ENCODE peak calls at places on chromosome 12, in seven cellular contexts. G is activated B cell treated with CpG ODN at 0.5 μM for 24 hours, L is left ventricle myocardium inferior, Z is WTC11, T is bronchial epithelial cell, V is gastrocnemius medialis, U is nephron progenitor cell. R is an unnamed sample.
A peak's percentile ranks its signal among the peaks of the same experiment; 100 is the strongest.

GRCh38 chr12:103855896-103856657 is 15.0 kb upstream of the NT5DC3 start:
- DNase-seq in U (no peak), Z (no peak), G (no peak), T (no peak), L (no peak), V (no peak), R (no peak)

GRCh38 chr12:91367234-91367849 is 184.7 kb upstream of the DCN start:
- DNase-seq in G (no peak), V (no peak), T (peak; percentile 21), L (no peak), Z (no peak), U (no peak), R (no peak)

GRCh38 chr12:50397122-50397650 is 777 bp upstream of the FAM186A start:
- DNase-seq in V (no peak), U (no peak), G (no peak), T (peak; percentile 68), Z (no peak), L (no peak), R (no peak)

GRCh38 chr12:131628341-131628740 is 82.5 kb upstream of the SFSWAP start:
- DNase-seq in L (no peak), T (no peak), G (no peak), U (no peak), V (no peak), Z (no peak), R (no peak)

GRCh38 chr12:52223411-52224039 is 9.5 kb upstream of the KRT7 start:
- DNase-seq in V (no peak), L (no peak), T (no peak), U (no peak), Z (no peak), G (no peak), R (no peak)

GRCh38 chr12:108315486-108316105 is 23.5 kb downstream of the CMKLR1 start:
- DNase-seq in T (no peak), Z (no peak), V (no peak), L (no peak), U (no peak), G (no peak), R (no peak)

GRCh38 chr12:30201301-30202160 is 417.8 kb upstream of the TMTC1 start:
- DNase-seq in L (peak; percentile 13), U (peak; percentile 18), Z (peak; percentile 16), T (peak; percentile 9), G (no peak), V (no peak), R (no peak)

GRCh38 chr12:95976416-95976832 is 19.7 kb downstream of the HAL start:
- DNase-seq in V (no peak), U (no peak), T (peak; percentile 43), Z (no peak), L (no peak), G (no peak), R (no peak)

GRCh38 chr12:66210840-66211239 is 21.8 kb downstream of the IRAK3 start:
- DNase-seq in U (no peak), T (peak; percentile 25), V (no peak), G (no peak), Z (no peak), L (no peak), R (no peak)

GRCh38 chr12:1471224-1471623 is 123.2 kb downstream of the FBXL14 start:
- DNase-seq in L (no peak), Z (no peak), G (no peak), V (no peak), U (no peak), T (no peak), R (no peak)

GRCh38 chr12:59649203-59649602 is 53.4 kb downstream of the SLC16A7 start:
- DNase-seq in G (no peak), Z (no peak), L (no peak), T (peak; percentile 37), V (no peak), U (no peak), R (no peak)

GRCh38 chr12:131564843-131565242 is 146.0 kb upstream of the SFSWAP start:
- DNase-seq in G (no peak), V (no peak), L (no peak), Z (no peak), U (no peak), T (no peak), R (no peak)

GRCh38 chr12:113955109-113955970 is 10.8 kb downstream of the RBM19 start:
- DNase-seq in Z (peak; percentile 72), V (no peak), T (peak; percentile 27), G (no peak), L (no peak), U (peak; percentile 54), R (no peak)

DNA sequence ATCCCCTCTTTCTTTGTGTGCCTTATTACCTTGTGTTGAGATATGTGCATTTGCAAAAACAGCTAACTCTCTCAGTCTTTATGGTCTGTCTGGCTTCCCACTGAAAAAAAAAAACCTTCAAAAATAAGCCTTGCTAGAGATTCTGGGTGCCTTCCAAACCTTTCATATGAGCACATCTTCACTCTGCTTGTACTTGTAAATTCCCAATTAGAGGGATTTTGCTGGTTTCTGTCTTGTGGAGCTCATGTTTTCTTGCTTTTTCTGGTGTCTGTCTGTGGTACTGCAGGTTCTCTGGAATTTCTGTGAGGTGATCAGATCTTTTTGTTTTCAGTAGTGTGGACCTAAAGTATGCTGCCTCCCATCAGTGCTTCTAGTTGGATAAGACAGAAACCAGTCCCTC is 100.1 kb downstream of the PIK3C2G start:
- DNase-seq in Z (no peak), V (no peak), G (no peak), U (no peak), L (no peak), T (no peak), R (no peak)
- TF ChIP-seq CTCF in Z (no peak), V (no peak), G (no peak), U (no peak), L (no peak), T (no peak), R (peak; percentile 33)

DNA sequence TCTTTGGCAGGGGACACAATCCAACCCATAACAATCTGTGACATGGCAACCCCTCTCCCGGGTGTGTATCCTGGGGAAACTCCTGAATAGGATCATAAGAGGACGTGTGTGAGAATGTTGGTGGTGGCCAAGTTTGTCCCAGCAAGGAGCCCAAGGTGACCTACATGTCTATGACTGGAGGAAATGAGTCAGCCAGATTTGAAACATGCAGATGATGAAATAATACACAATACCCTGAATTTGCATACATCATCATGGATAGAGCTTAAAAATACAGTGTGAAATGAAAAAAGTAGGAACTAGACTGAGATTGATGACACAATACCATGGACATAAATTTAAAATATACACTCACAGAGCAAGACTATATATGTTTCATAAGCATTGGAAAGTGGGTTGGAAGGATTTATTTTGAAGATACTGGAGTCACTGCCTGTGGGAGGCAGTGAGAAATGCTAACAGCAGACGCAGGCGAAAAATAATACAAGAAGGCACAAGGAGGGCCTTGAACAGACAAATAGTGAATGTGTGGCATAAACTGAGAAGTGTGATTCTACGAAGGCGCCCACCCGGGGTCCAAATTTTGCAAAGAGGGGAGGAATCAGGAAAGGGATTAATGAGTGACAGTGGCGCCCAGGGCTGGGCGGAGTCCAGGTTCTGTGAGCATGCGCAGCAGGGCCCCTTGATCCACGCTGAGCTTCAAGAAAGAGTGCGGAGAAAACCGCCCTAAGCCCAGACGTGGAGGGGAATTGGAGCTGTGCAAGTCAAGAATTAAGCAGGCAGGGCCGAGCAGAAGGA is 7.0 kb upstream of the MAP1LC3B2 start:
- DNase-seq in L (no peak), G (no peak), Z (no peak), U (no peak), V (no peak), T (peak; percentile 66), R (no peak)
- TF ChIP-seq CTCF in L (no peak), G (no peak), Z (no peak), U (no peak), V (no peak), T (no peak), R (no peak)

GRCh38 chr12:76041406-76041805 is 9.8 kb upstream of the PHLDA1 start:
- DNase-seq in L (no peak), V (no peak), Z (no peak), G (no peak), U (no peak), T (no peak), R (no peak)

GRCh38 chr12:76035045-76035444 is 3.5 kb upstream of the PHLDA1 start:
- DNase-seq in T (no peak), L (no peak), G (no peak), U (no peak), Z (no peak), V (no peak), R (no peak)

GRCh38 chr12:76038176-76038575 is 6.6 kb upstream of the PHLDA1 start:
- DNase-seq in G (no peak), U (no peak), L (no peak), Z (no peak), V (no peak), T (no peak), R (no peak)

GRCh38 chr12:76040461-76040860 is 8.9 kb upstream of the PHLDA1 start:
- DNase-seq in V (no peak), Z (no peak), T (no peak), U (no peak), G (no peak), L (no peak), R (no peak)

DNA sequence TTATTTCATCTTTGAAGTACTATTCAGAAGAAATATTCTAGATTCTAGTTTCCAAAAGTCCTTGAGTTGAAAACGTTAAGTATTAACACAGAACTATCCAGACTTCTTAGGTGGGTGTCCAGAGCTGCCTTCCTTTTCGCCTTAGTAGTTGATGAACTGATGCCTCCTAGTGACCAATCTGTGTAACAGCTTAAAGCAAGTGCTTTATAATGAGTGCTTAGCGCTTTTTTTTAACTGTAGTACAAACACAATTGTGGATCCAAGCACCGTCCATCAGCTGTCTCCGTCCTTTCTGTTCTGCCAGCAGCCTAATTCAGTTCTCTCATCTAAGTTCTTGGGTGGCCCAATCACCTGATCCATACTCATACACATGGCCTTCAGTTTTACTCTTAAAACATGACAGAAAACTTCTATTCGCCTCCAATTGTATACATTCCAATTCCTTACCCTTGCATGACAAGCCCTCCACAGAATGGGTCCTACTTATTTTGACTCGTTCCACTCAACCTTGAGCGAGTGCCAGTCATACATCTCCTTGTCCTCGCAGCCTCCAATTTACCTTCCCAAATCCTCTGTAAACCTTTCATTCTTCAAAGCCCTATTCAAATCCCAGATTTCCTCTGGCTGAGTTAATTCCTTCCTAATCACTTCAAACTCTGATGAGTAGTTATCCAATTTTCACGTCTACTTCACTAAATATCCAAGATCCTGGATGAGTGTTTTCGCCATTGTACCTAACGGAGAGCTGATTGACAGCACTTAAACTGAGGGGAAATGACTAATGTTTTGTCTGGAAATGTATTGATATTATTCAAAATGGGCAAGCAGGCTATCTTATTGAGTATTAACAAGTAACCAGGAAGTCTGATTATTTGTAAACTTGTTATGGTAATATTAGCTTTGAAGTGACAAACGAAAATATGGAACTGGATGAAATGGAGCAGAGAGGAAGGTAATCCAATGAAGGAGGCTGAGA is 5.8 kb upstream of the PHLDA1 start:
- DNase-seq in V (no peak), Z (no peak), U (peak; percentile 30), L (no peak), T (peak; percentile 79), G (no peak), R (no peak)
- TF ChIP-seq CTCF in V (peak; percentile 72), Z (peak; percentile 81), U (peak; percentile 81), L (peak; percentile 91), T (peak; percentile 73), G (peak; percentile 55), R (peak; percentile 75)

DNA sequence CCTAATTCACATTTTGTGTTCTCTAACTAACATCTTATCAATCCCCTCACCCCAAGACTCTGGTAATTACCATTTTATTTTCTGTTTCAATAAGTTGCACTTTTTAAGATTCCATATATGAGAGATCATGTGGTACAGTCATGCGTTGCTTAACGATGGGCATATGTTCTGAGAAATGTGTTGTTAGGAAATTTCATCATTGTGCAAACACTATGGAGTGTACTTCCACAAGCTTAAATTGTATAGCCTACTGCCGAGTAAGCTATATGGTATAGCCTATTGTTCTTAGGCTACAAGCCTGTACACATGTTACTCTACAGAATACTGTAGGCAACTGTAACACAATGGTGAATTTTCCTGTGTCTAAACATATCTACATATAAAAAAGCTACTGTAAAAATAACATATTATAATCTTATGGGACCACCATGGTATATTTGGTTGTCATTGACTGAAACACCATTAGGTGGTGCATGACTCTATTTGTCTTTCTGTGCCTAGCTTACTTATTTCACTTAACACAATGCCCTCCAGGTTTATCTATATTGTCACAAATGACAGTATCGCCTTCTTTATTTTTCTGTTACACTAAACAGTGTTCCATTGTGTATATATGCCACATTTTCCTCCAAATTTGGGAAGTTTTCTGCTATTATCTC is 473.4 kb upstream of the LMO3 start:
- DNase-seq in T (peak; percentile 72), G (no peak), L (no peak), U (no peak), V (no peak), Z (no peak), R (no peak)
- TF ChIP-seq CTCF in T (no peak), G (no peak), L (no peak), U (peak; percentile 28), V (no peak), Z (no peak), R (no peak)

R was measured in mesothelial cell of epicardium.